ENCODE peak calls at places on chromosome 18, in six cellular contexts. One of them, this sample, is unnamed.

GRCh38 chr18:12307251-12307736 is 747 bp upstream of the TUBB6 start:
- DNase-seq in A549: no peak
- DNase-seq in neural progenitor cell: peak; percentile 77
- DNase-seq in psoas muscle: peak; percentile 72
- DNase-seq in left ventricle myocardium inferior: peak; percentile 64
- DNase-seq in Panc1: no peak
- DNase-seq in this sample: peak; percentile 32

GRCh38 chr18:67402543-67402942 is 114.0 kb downstream of the DSEL start:
- DNase-seq in A549: no peak
- DNase-seq in neural progenitor cell: no peak
- DNase-seq in psoas muscle: no peak
- DNase-seq in left ventricle myocardium inferior: no peak
- DNase-seq in Panc1: no peak
- DNase-seq in this sample: no peak

GRCh38 chr18:22223263-22223960 is 54.0 kb downstream of the GATA6 start:
- DNase-seq in A549: peak; percentile 84
- DNase-seq in neural progenitor cell: no peak
- DNase-seq in psoas muscle: peak; percentile 78
- DNase-seq in left ventricle myocardium inferior: peak; percentile 77
- DNase-seq in Panc1: peak; percentile 57
- DNase-seq in this sample: peak; percentile 96

GRCh38 chr18:40152859-40153258 is 1802.2 kb upstream of the PIK3C3 start:
- DNase-seq in A549: no peak
- DNase-seq in neural progenitor cell: no peak
- DNase-seq in psoas muscle: no peak
- DNase-seq in left ventricle myocardium inferior: no peak
- DNase-seq in Panc1: no peak
- DNase-seq in this sample: no peak

GRCh38 chr18:48832961-48833700 is 117.6 kb downstream of the SMAD7 start:
- DNase-seq in A549: peak; percentile 46
- DNase-seq in neural progenitor cell: peak; percentile 52
- DNase-seq in psoas muscle: peak; percentile 48
- DNase-seq in left ventricle myocardium inferior: peak; percentile 39
- DNase-seq in Panc1: peak; percentile 64
- DNase-seq in this sample: peak; percentile 46

GRCh38 chr18:22542400-22542835 is 124.7 kb upstream of the CTAGE1 start:
- DNase-seq in A549: no peak
- DNase-seq in neural progenitor cell: no peak
- DNase-seq in psoas muscle: peak; percentile 53
- DNase-seq in left ventricle myocardium inferior: peak; percentile 25
- DNase-seq in Panc1: no peak
- DNase-seq in this sample: peak; percentile 79

GRCh38 chr18:47248610-47249343 is 2.7 kb downstream of the SKOR2 start:
- DNase-seq in A549: no peak
- DNase-seq in neural progenitor cell: peak; percentile 56
- DNase-seq in psoas muscle: no peak
- DNase-seq in left ventricle myocardium inferior: no peak
- DNase-seq in Panc1: no peak
- DNase-seq in this sample: no peak

GRCh38 chr18:63079114-63079513 is 240.5 kb downstream of the BCL2 start:
- DNase-seq in A549: no peak
- DNase-seq in neural progenitor cell: no peak
- DNase-seq in psoas muscle: no peak
- DNase-seq in left ventricle myocardium inferior: no peak
- DNase-seq in Panc1: no peak
- DNase-seq in this sample: no peak

GRCh38 chr18:35507623-35508022 is 9.9 kb upstream of the INO80C start:
- DNase-seq in A549: no peak
- DNase-seq in neural progenitor cell: no peak
- DNase-seq in psoas muscle: no peak
- DNase-seq in left ventricle myocardium inferior: no peak
- DNase-seq in Panc1: no peak
- DNase-seq in this sample: no peak

GRCh38 chr18:11791131-11791530 is 60.1 kb upstream of the CHMP1B start:
- DNase-seq in A549: no peak
- DNase-seq in neural progenitor cell: no peak
- DNase-seq in psoas muscle: no peak
- DNase-seq in left ventricle myocardium inferior: no peak
- DNase-seq in Panc1: no peak
- DNase-seq in this sample: no peak

GRCh38 chr18:80034068-80034851 is at the start of gene RBFA:
- DNase-seq in A549: peak; percentile 97
- DNase-seq in neural progenitor cell: peak; percentile 100
- DNase-seq in psoas muscle: peak; percentile 100
- DNase-seq in left ventricle myocardium inferior: peak; percentile 100
- DNase-seq in Panc1: peak; percentile 91
- DNase-seq in this sample: peak; percentile 99

GRCh38 chr18:34837769-34838194 is 127.7 kb downstream of the DTNA start:
- DNase-seq in A549: no peak
- DNase-seq in neural progenitor cell: no peak
- DNase-seq in psoas muscle: peak; percentile 54
- DNase-seq in left ventricle myocardium inferior: no peak
- DNase-seq in Panc1: no peak
- DNase-seq in this sample: no peak

GRCh38 chr18:23365602-23366001 is 87.5 kb upstream of the RIOK3 start:
- DNase-seq in A549: no peak
- DNase-seq in neural progenitor cell: no peak
- DNase-seq in psoas muscle: no peak
- DNase-seq in left ventricle myocardium inferior: no peak
- DNase-seq in Panc1: no peak
- DNase-seq in this sample: no peak

GRCh38 chr18:61273533-61273932 is 59.7 kb upstream of the CDH20 start:
- DNase-seq in A549: no peak
- DNase-seq in neural progenitor cell: no peak
- DNase-seq in psoas muscle: no peak
- DNase-seq in left ventricle myocardium inferior: no peak
- DNase-seq in Panc1: no peak
- DNase-seq in this sample: no peak

GRCh38 chr18:47036298-47036874 is 965 bp upstream of the ELOA2 start:
- DNase-seq in A549: peak; percentile 29
- DNase-seq in neural progenitor cell: peak; percentile 39
- DNase-seq in psoas muscle: no peak
- DNase-seq in left ventricle myocardium inferior: no peak
- DNase-seq in Panc1: peak; percentile 12
- DNase-seq in this sample: peak; percentile 48

GRCh38 chr18:8771930-8772329 is 66.6 kb downstream of the MTCL1 start:
- DNase-seq in A549: no peak
- DNase-seq in neural progenitor cell: no peak
- DNase-seq in psoas muscle: no peak
- DNase-seq in left ventricle myocardium inferior: peak; percentile 61
- DNase-seq in Panc1: no peak
- DNase-seq in this sample: no peak

GRCh38 chr18:23067236-23067635 is 68.0 kb upstream of the CABLES1 start:
- DNase-seq in A549: peak; percentile 44
- DNase-seq in neural progenitor cell: no peak
- DNase-seq in psoas muscle: no peak
- DNase-seq in left ventricle myocardium inferior: no peak
- DNase-seq in Panc1: no peak
- DNase-seq in this sample: no peak

GRCh38 chr18:657311-657997 is at the start of gene TYMS:
- DNase-seq in A549: peak; percentile 85
- DNase-seq in neural progenitor cell: peak; percentile 86
- DNase-seq in psoas muscle: peak; percentile 50
- DNase-seq in left ventricle myocardium inferior: peak; percentile 21
- DNase-seq in Panc1: no peak
- DNase-seq in this sample: peak; percentile 33

GRCh38 chr18:64295839-64296238 is 147.0 kb upstream of the LINC00305 start:
- DNase-seq in A549: no peak
- DNase-seq in neural progenitor cell: no peak
- DNase-seq in psoas muscle: no peak
- DNase-seq in left ventricle myocardium inferior: no peak
- DNase-seq in Panc1: no peak
- DNase-seq in this sample: no peak

GRCh38 chr18:10558967-10559298 is 33.1 kb downstream of the NAPG start:
- DNase-seq in A549: no peak
- DNase-seq in neural progenitor cell: no peak
- DNase-seq in psoas muscle: no peak
- DNase-seq in left ventricle myocardium inferior: no peak
- DNase-seq in Panc1: no peak
- DNase-seq in this sample: no peak

GRCh38 chr18:55302337-55302833 is 285.6 kb downstream of the TCF4 start:
- DNase-seq in A549: no peak
- DNase-seq in neural progenitor cell: peak; percentile 14
- DNase-seq in psoas muscle: no peak
- DNase-seq in left ventricle myocardium inferior: no peak
- DNase-seq in Panc1: no peak
- DNase-seq in this sample: no peak

GRCh38 chr18:74331404-74331803 is 15.8 kb downstream of the C18orf63 start:
- DNase-seq in A549: peak; percentile 46
- DNase-seq in neural progenitor cell: peak; percentile 20
- DNase-seq in psoas muscle: no peak
- DNase-seq in left ventricle myocardium inferior: no peak
- DNase-seq in Panc1: no peak
- DNase-seq in this sample: no peak

GRCh38 chr18:63148449-63149199 is 170.9 kb downstream of the BCL2 start:
- DNase-seq in A549: no peak
- DNase-seq in neural progenitor cell: no peak
- DNase-seq in psoas muscle: peak; percentile 64
- DNase-seq in left ventricle myocardium inferior: no peak
- DNase-seq in Panc1: no peak
- DNase-seq in this sample: no peak

GRCh38 chr18:70423120-70423519 is 134.3 kb downstream of the SOCS6 start:
- DNase-seq in A549: no peak
- DNase-seq in neural progenitor cell: no peak
- DNase-seq in psoas muscle: no peak
- DNase-seq in left ventricle myocardium inferior: no peak
- DNase-seq in Panc1: no peak
- DNase-seq in this sample: no peak

GRCh38 chr18:13376841-13377351 is 158.3 kb downstream of the LDLRAD4 start:
- DNase-seq in A549: no peak
- DNase-seq in neural progenitor cell: no peak
- DNase-seq in psoas muscle: no peak
- DNase-seq in left ventricle myocardium inferior: no peak
- DNase-seq in Panc1: no peak
- DNase-seq in this sample: no peak
- H3K27ac ChIP-seq in A549: no peak overlapping the region
- H3K27ac ChIP-seq in neural progenitor cell: no peak overlapping the region
- H3K27ac ChIP-seq in psoas muscle: peak overlapping the region; percentile 58
- H3K27ac ChIP-seq in left ventricle myocardium inferior: peak overlapping the region; percentile 61
- H3K27ac ChIP-seq in Panc1: no peak overlapping the region
- H3K27ac ChIP-seq in this sample: no peak overlapping the region

DNA sequence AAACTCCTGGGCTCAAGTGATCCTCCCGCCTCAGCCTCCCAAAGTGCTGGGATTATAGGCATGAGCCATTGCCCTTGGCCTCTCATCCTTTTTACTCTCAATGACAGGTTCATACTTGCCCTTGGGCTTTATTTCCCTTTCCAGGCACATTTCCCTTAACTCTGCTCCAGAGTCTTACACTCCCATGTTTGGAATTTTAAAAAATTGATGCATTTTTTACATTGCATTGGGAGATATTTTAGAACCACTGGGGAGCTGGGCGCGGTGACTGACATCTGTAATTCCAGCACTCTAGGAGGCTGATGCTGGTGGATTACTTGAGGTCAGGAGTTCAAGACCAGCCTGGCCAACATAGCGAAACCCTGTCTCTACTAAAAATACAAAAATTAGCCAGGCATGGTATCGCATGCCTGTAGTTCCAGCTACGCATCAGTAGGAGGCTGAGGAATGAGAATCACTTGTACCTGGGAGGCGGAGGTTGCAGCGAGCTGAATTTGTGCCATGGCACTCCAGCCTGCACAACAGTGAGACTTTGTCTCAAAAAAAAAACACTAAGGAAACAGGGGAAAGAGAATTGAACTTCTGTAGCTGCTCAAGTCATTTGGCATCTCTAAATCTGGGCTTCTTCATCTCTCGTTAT is 18.2 kb downstream of the TGIF1 start:
- DNase-seq in A549: no peak
- DNase-seq in neural progenitor cell: no peak
- DNase-seq in psoas muscle: no peak
- DNase-seq in left ventricle myocardium inferior: no peak
- DNase-seq in Panc1: no peak
- DNase-seq in this sample: no peak
- TF ChIP-seq CTCF in A549: no peak
- TF ChIP-seq CTCF in neural progenitor cell: peak; percentile 21
- TF ChIP-seq CTCF in psoas muscle: no peak
- TF ChIP-seq CTCF in left ventricle myocardium inferior: no peak
- TF ChIP-seq CTCF in Panc1: no peak
- TF ChIP-seq CTCF in this sample: no peak

DNA sequence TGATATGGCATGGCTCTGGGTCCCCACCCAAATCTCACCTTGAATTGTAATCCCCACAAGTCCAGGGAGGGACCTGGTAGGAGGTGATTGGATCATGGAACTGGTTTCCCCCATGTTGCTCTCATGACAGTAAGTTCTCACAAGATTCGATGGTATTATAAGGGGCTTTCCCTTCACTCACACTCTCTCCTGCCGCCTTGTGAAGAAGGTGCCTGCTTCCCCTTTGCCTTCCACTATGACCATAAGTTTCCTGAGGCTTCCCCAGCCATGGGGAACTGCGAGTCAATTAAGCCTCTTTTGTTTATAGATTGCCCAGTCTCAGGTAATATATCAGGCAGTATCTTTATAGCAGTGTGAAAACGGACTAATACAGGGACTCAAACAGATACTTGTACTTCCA is 50.4 kb upstream of the ZNF532 start:
- DNase-seq in A549: no peak
- DNase-seq in neural progenitor cell: no peak
- DNase-seq in psoas muscle: no peak
- DNase-seq in left ventricle myocardium inferior: no peak
- DNase-seq in Panc1: no peak
- DNase-seq in this sample: no peak
- H3K27ac ChIP-seq in A549: no peak overlapping the region
- H3K27ac ChIP-seq in neural progenitor cell: no peak overlapping the region
- H3K27ac ChIP-seq in psoas muscle: no peak overlapping the region
- H3K27ac ChIP-seq in left ventricle myocardium inferior: no peak overlapping the region
- H3K27ac ChIP-seq in Panc1: peak overlapping the region; percentile 44
- H3K27ac ChIP-seq in this sample: no peak overlapping the region

GRCh38 chr18:51137051-51137729 is 60.3 kb downstream of the MEX3C start:
- DNase-seq in A549: no peak
- DNase-seq in neural progenitor cell: no peak
- DNase-seq in psoas muscle: no peak
- DNase-seq in left ventricle myocardium inferior: no peak
- DNase-seq in Panc1: no peak
- DNase-seq in this sample: no peak

GRCh38 chr18:51137891-51138290 is 59.6 kb downstream of the MEX3C start:
- DNase-seq in A549: no peak
- DNase-seq in neural progenitor cell: no peak
- DNase-seq in psoas muscle: no peak
- DNase-seq in left ventricle myocardium inferior: no peak
- DNase-seq in Panc1: no peak
- DNase-seq in this sample: no peak

GRCh38 chr18:51135361-51135760 is 62.1 kb downstream of the MEX3C start:
- DNase-seq in A549: peak; percentile 47
- DNase-seq in neural progenitor cell: no peak
- DNase-seq in psoas muscle: no peak
- DNase-seq in left ventricle myocardium inferior: no peak
- DNase-seq in Panc1: peak; percentile 8
- DNase-seq in this sample: peak; percentile 44

GRCh38 chr18:51134721-51135120 is 62.8 kb downstream of the MEX3C start:
- DNase-seq in A549: no peak
- DNase-seq in neural progenitor cell: no peak
- DNase-seq in psoas muscle: no peak
- DNase-seq in left ventricle myocardium inferior: no peak
- DNase-seq in Panc1: no peak
- DNase-seq in this sample: no peak

DNA sequence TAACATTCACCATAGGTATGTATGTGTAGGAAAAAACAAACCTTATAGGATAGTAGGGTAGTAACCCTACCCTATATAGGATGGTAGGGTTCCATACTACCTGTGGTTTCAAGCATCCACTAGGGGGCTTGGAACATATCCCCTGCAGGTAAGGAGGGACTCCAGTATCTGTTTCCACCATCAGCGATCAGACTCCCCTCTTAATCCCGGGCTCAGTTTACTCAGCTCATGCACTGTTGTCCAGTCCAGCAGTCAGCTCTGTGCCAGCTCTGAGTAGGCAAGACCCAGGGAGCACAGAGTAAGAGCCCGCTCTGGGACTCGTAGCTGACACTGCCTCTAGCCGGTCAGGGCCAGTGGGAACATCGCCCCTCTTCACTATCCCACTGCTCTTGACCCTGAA is 61.7 kb downstream of the MEX3C start:
- DNase-seq in A549: peak; percentile 15
- DNase-seq in neural progenitor cell: no peak
- DNase-seq in psoas muscle: no peak
- DNase-seq in left ventricle myocardium inferior: no peak
- DNase-seq in Panc1: no peak
- DNase-seq in this sample: no peak
- TF ChIP-seq CTCF in A549: peak; percentile 28
- TF ChIP-seq CTCF in neural progenitor cell: peak; percentile 53
- TF ChIP-seq CTCF in psoas muscle: no peak
- TF ChIP-seq CTCF in left ventricle myocardium inferior: peak; percentile 47
- TF ChIP-seq CTCF in Panc1: peak; percentile 41
- TF ChIP-seq CTCF in this sample: no peak